ENCODE peak calls at places on chromosome 14, in four cellular contexts. M is mesendoderm, S is IMR-90, X is H1. L is an unnamed sample.

GRCh38 chr14:98446508-98446907 is 825.5 kb downstream of the BCL11B start:
- DNase-seq in M (peak), X (no peak), S (no peak), L (no peak)

GRCh38 chr14:104898870-104899510 is 25.7 kb upstream of the PLD4 start:
- DNase-seq in X (no peak), S (no peak), M (no peak), L (peak)

GRCh38 chr14:78721756-78722455 is 551.7 kb downstream of the NRXN3 start:
- DNase-seq in X (no peak), S (no peak), M (no peak), L (no peak)

GRCh38 chr14:64676410-64677008 is 27.7 kb upstream of the PLEKHG3 start:
- DNase-seq in S (no peak), M (no peak), X (no peak), L (no peak)

GRCh38 chr14:23056956-23057756 is at the start of gene CDH24:
- DNase-seq in S (peak), M (peak), X (peak), L (peak)

GRCh38 chr14:102200690-102201368 is 61.1 kb downstream of the WDR20 start:
- DNase-seq in M (no peak), X (no peak), S (peak), L (no peak)

GRCh38 chr14:62006116-62006737 is 244.0 kb downstream of the SNAPC1 start:
- DNase-seq in X (no peak), M (no peak), S (no peak), L (no peak)

GRCh38 chr14:95690815-95691214 is 4.6 kb downstream of the TCL1B start:
- DNase-seq in M (no peak), S (no peak), X (no peak), L (no peak)

GRCh38 chr14:54194501-54194900 is 202.3 kb upstream of the CDKN3 start:
- DNase-seq in M (no peak), S (no peak), X (no peak), L (no peak)

GRCh38 chr14:91255026-91255695 is 10.7 kb upstream of the GPR68 start:
- DNase-seq in M (peak), X (no peak), S (no peak), L (no peak)

GRCh38 chr14:64294672-64295413 is 672 bp upstream of the ESR2 start:
- DNase-seq in S (peak), X (peak), M (peak), L (peak)

GRCh38 chr14:39232554-39233415 is 930 bp upstream of the MIA2 start:
- DNase-seq in X (no peak), M (no peak), S (peak), L (no peak)

GRCh38 chr14:99619873-99620834 is 16.1 kb upstream of the CCDC85C start:
- DNase-seq in S (peak), X (no peak), M (peak), L (peak)

GRCh38 chr14:77570706-77571293 is 45.6 kb downstream of the SPTLC2 start:
- DNase-seq in X (no peak), S (no peak), M (no peak), L (no peak)

GRCh38 chr14:87409401-87409800 is 583.6 kb downstream of the GALC start:
- DNase-seq in S (peak), M (peak), X (no peak), L (no peak)

GRCh38 chr14:105425823-105426247 is 6.2 kb downstream of the MTA1 start:
- DNase-seq in S (no peak), M (no peak), X (no peak), L (no peak)

GRCh38 chr14:75711796-75712211 is 50.8 kb downstream of the TTLL5 start:
- DNase-seq in X (peak), M (peak), S (peak), L (peak)

GRCh38 chr14:77123381-77124344 is 17.9 kb downstream of the ZDHHC22 start:
- DNase-seq in S (no peak), X (no peak), M (peak), L (peak)

GRCh38 chr14:105398726-105399440 is 545 bp downstream of the TEX22 start:
- DNase-seq in S (peak), M (peak), X (peak), L (peak)

GRCh38 chr14:100426331-100426730 is 103.2 kb downstream of the SLC25A47 start:
- DNase-seq in M (no peak), S (no peak), X (no peak), L (no peak)

GRCh38 chr14:81471062-81471461 is 62.6 kb downstream of the SEL1L start:
- DNase-seq in M (no peak), S (no peak), X (no peak), L (no peak)

GRCh38 chr14:99541677-99542470 is 60.7 kb downstream of the CCNK start:
- DNase-seq in X (no peak), M (no peak), S (no peak), L (no peak)

GRCh38 chr14:93410893-93411292 is 19.8 kb upstream of the UNC79 start:
- DNase-seq in S (no peak), M (no peak), X (no peak), L (no peak)

GRCh38 chr14:60510254-60510975 is 1.5 kb downstream of the SIX6 start:
- DNase-seq in X (no peak), S (no peak), M (peak), L (no peak)

GRCh38 chr14:79062226-79062625 is 892.1 kb downstream of the NRXN3 start:
- DNase-seq in X (no peak), S (no peak), M (no peak), L (no peak)

GRCh38 chr14:99757331-99758070 is 35.7 kb upstream of the EML1 start:
- DNase-seq in S (peak), M (no peak), X (no peak), L (no peak)

DNA sequence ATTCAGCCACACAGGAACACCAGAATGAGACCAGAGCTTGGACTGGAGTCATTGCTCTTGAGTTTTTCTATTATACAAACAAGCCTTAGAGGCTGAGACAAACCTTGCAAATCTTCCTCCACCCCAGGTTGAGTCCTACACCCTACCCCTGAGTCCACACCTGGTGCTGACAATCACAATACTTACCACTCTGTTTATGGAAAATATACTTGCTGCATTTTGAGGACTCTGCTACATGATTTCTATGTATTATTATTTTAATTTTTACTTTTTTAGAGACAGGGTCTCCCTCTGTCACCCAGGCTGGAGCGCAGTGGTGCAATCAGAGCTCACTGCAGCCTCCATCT is 101.4 kb downstream of the EGLN3 start:
- DNase-seq in S (no peak), M (no peak), X (no peak), L (no peak)
- H3K56ac ChIP-seq in S (no peak), M (no peak), X (no peak), L (no peak)

GRCh38 chr14:103476065-103476464 is 46.6 kb downstream of the CKB start:
- DNase-seq in S (no peak), M (no peak), X (no peak), L (no peak)

GRCh38 chr14:103480595-103480994 is 42.0 kb downstream of the CKB start:
- DNase-seq in M (no peak), X (no peak), S (no peak), L (no peak)

GRCh38 chr14:103474893-103475292 is 47.7 kb downstream of the CKB start:
- DNase-seq in X (no peak), S (no peak), M (no peak), L (no peak)

GRCh38 chr14:103472939-103473338 is 49.7 kb downstream of the CKB start:
- DNase-seq in X (no peak), S (no peak), M (no peak), L (no peak)

GRCh38 chr14:103476631-103477030 is 46.0 kb downstream of the CKB start:
- DNase-seq in S (no peak), X (no peak), M (no peak), L (no peak)
- H4K5ac ChIP-seq in S (no peak), X (no peak), M (no peak), L (no peak)

DNA sequence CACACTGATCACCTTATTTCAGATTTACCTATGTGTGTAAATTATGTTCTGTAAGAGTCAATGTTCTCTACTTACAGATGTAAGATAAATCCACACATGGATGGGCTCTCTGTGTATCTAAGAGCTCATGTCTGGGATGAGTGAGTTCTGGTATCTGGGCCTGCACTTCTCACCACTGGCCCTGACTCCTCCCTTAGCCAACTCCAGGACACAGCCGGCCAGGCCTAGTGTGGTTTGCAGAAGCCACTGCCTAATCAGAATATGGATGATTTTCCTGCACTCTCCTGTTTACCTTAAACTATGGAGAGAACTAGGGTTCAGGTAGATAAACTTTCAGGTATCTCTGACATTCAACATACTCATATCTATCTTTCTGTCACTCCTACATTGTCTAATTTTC is 1284.8 kb downstream of the TMEM121 start:
- DNase-seq in S (no peak), M (no peak), X (no peak), L (no peak)
- H3K56ac ChIP-seq in S (no peak), M (no peak), X (no peak), L (no peak)

DNA sequence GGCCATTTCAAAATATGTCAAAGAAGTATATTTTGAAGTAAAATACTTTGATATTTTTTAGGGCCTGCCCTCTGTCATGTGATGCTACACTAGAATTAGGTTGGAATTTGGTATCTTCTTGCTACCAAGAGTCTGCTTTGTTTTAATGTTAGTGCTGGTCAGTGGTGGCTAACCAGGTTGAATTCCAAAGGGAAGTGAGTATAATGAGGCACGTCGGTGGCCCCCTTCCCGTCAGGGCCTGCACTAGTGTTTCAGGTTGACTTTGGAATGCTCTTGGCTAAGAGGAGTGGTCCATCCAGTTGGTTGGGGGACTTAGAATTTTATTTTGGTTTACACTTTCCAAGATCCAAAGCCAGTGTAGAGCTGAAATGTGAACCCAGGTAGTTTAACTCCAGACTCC is 185.4 kb downstream of the NOVA1 start:
- DNase-seq in X (no peak), S (no peak), M (peak), L (no peak)
- H4K5ac ChIP-seq in X (no peak), S (no peak), M (no peak), L (no peak)

DNA sequence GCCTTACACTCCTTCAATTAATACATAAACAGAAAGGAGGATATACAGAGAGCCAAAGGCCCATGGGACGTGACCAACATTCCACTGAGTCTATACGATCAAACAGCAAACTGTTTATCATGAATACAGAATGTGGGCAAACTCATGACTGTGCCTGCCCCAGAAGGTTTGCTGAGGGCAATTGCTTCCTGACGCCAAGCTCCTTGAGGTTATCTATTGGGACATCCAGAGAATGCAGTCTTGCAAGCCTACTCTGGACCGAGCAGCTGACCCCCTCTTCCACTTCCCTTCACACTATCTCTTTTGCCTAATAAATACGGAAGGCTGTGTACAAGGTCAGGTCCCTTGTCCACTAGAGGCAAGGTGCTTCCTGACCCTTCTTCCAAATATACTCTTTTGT is 18.5 kb upstream of the SLC10A1 start:
- DNase-seq in X (no peak), M (no peak), S (no peak), L (no peak)
- H3K56ac ChIP-seq in X (no peak), M (no peak), S (no peak), L (no peak)

DNA sequence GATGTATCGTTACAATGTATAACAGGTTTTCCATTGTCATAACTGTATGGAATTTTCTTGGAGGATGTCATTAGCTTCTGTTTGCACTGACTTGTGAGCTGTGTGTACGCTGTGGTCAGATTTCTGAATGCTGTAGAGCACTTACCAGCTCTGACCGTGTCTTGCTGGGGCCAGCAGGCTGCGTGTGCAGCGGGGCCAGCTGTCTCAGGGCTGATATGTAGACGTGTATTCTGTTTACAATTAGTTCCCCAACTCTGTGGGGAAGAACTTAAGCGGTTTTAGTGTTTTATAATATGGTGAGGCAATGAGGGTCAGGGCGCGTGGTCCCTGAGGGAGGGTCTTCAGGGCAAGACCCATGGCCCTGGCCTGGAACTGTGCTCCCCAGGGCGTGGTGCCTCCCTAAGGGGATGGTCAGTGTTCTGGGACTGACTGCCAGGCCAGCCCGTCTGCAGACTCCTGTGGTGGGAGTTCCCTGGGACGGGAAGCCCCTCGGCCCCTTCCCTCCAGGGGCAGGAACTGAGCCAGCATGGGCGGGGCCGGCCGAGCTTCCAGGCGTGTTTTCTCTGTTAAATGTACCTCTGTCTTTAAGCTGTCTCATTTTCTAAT is 18.7 kb downstream of the XRCC3 start:
- DNase-seq in S (peak), X (no peak), M (no peak), L (no peak)
- H4K5ac ChIP-seq in S (no peak), X (no peak), M (no peak), L (no peak)

GRCh38 chr14:103257211-103257962 is 76.7 kb upstream of the EIF5 start:
- DNase-seq in M (no peak), X (peak), S (peak), L (no peak)

GRCh38 chr14:103259184-103259583 is 74.9 kb upstream of the EIF5 start:
- DNase-seq in M (no peak), S (no peak), X (no peak), L (no peak)

GRCh38 chr14:103260629-103261124 is 73.4 kb upstream of the EIF5 start:
- DNase-seq in X (peak), S (peak), M (no peak), L (no peak)

GRCh38 chr14:103258211-103258610 is 75.8 kb upstream of the EIF5 start:
- DNase-seq in S (no peak), M (no peak), X (no peak), L (no peak)

DNA sequence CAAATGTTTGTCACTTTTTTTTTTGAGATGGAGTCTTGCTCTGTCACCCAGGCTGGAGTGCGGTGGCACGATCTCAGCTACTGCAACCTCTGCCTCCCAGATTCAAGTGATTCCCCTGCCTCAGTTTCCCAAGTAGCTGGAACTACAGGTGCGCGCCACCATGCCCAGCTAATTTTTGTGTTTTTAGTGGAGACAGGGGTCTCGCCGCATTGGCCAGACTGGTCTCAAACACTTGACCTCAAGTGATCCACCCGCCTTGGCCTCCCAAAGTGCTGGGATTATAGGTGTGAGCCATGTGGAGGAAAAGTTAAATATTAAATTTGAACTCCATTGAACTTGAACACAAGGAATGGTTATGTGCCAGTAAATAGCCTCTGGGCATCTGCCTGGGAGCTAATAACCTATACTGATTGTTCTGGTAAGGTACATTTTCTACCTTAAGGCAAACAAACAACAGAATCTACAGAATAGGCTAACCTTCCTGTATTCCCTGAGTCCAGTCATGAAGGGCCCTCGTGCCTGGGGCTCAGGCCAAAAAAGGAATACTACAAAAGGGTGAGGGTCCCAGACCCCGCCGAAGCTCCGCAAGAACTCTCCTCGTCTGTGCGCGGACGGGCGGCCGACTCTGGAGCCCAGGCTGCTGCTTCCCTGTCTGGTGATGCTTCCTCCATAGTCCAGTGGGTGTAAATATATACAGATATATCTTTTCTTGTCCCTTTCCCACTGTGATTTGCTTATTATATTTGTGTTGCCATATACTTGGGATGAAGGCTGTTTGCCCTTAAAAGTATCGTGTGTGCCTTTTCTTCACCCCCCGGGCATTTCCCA is 74.0 kb upstream of the EIF5 start:
- DNase-seq in X (no peak), M (no peak), S (no peak), L (no peak)
- H3K56ac ChIP-seq in X (no peak), M (no peak), S (peak), L (no peak)

GRCh38 chr14:97025722-97026121 is 228.5 kb downstream of the VRK1 start:
- DNase-seq in S (no peak), M (no peak), X (peak), L (peak)

GRCh38 chr14:97024300-97024699 is 227.1 kb downstream of the VRK1 start:
- DNase-seq in X (no peak), M (no peak), S (no peak), L (no peak)

GRCh38 chr14:97021001-97021400 is 223.8 kb downstream of the VRK1 start:
- DNase-seq in M (no peak), S (no peak), X (no peak), L (peak)

GRCh38 chr14:97022741-97023140 is 225.6 kb downstream of the VRK1 start:
- DNase-seq in M (no peak), X (no peak), S (no peak), L (peak)

GRCh38 chr14:97021571-97022171 is 224.5 kb downstream of the VRK1 start:
- DNase-seq in S (no peak), M (peak), X (no peak), L (peak)
- H4K5ac ChIP-seq in S (no peak), M (no peak), X (no peak), L (no peak)

DNA sequence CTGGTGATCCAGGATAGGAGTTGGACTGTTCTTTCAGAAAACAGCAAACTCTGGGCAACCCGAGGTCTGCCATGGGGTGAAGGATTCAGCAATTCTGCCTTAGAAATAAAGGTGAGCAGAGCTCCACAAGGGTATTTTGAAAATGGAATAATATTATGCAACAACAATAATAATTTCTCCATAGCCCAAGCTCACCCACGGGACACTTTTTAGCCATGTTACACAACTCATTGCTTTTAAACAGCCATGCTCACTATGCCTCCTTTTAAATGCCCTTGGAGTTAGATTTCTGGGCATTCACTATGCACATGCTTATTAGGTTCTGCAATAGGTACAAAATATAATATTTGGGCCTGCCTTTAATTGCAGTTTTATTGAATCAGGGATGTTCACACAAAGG is 37.2 kb downstream of the SLC35F4 start:
- DNase-seq in X (no peak), M (no peak), S (no peak), L (no peak)
- H3K56ac ChIP-seq in X (no peak), M (no peak), S (no peak), L (no peak)

L was measured in H9.